ENCODE peak calls at places on chromosomes 5 and 9, in nine cellular contexts. N is colonic mucosa, C is GM10248, H is right lobe of liver, M is H9, P is progenitor cell of endocrine pancreas, G is nephron progenitor cell, X is glutamatergic neuron, R is astrocyte of the spinal cord. W is an unnamed sample.

GRCh38 chr5:154895606-154896561 is 37.5 kb downstream of the CNOT8 start:
- DNase-seq in N (no peak), C (no peak), H (no peak), M (no peak), P (no peak), G (no peak), X (no peak), R (no peak), W (no peak)

GRCh38 chr9:20209421-20210340 is 412.6 kb downstream of the MLLT3 start:
- DNase-seq in N (no peak), C (no peak), H (no peak), M (no peak), P (no peak), G (no peak), X (no peak), R (no peak), W (no peak)

GRCh38 chr9:28342815-28343338 is 769.6 kb upstream of the C9orf72 start:
- DNase-seq in N (no peak), C (no peak), H (no peak), M (no peak), P (no peak), G (no peak), X (no peak), R (no peak), W (no peak)

GRCh38 chr5:40654377-40655006 is 25.2 kb upstream of the PTGER4 start:
- DNase-seq in N (no peak), C (no peak), H (no peak), M (no peak), P (no peak), G (no peak), X (no peak), R (no peak), W (no peak)

GRCh38 chr9:36245906-36246305 is 12.3 kb downstream of the GNE start:
- DNase-seq in N (no peak), C (no peak), H (no peak), M (no peak), P (no peak), G (no peak), X (no peak), R (no peak), W (no peak)

GRCh38 chr9:29285818-29286217 is 1712.5 kb upstream of the C9orf72 start:
- DNase-seq in N (no peak), C (no peak), H (no peak), M (peak), P (no peak), G (no peak), X (no peak), R (peak), W (no peak)

GRCh38 chr9:131273791-131274673 is 2.3 kb downstream of the FAM78A start:
- DNase-seq in N (no peak), C (no peak), H (no peak), M (no peak), P (no peak), G (no peak), X (no peak), R (no peak), W (no peak)

GRCh38 chr9:78004478-78005229 is 27.0 kb downstream of the GNAQ start:
- DNase-seq in N (no peak), C (no peak), H (peak), M (no peak), P (no peak), G (no peak), X (no peak), R (no peak), W (no peak)

GRCh38 chr9:136947955-136948510 is 3.0 kb downstream of the C8G start:
- DNase-seq in N (peak), C (no peak), H (peak), M (peak), P (no peak), G (peak), X (peak), R (peak), W (no peak)

GRCh38 chr9:89674667-89675402 is 70.0 kb downstream of the GADD45G start:
- DNase-seq in N (peak), C (no peak), H (no peak), M (peak), P (peak), G (peak), X (peak), R (no peak), W (no peak)

GRCh38 chr9:136354592-136355085 is 8.9 kb downstream of the DNLZ start:
- DNase-seq in N (no peak), C (no peak), H (no peak), M (no peak), P (no peak), G (no peak), X (no peak), R (no peak), W (no peak)

GRCh38 chr9:98860871-98861293 is 53.4 kb downstream of the GALNT12 start:
- DNase-seq in N (peak), C (no peak), H (no peak), M (no peak), P (no peak), G (no peak), X (no peak), R (peak), W (no peak)

GRCh38 chr5:68285075-68285827 is 69.7 kb downstream of the PIK3R1 start:
- DNase-seq in N (no peak), C (peak), H (no peak), M (no peak), P (no peak), G (no peak), X (no peak), R (no peak), W (peak)

GRCh38 chr9:96500696-96501660 is 51.0 kb downstream of the HABP4 start:
- DNase-seq in N (no peak), C (no peak), H (no peak), M (no peak), P (no peak), G (no peak), X (no peak), R (peak), W (no peak)

GRCh38 chr9:3743901-3744413 is 218.2 kb upstream of the RFX3 start:
- DNase-seq in N (no peak), C (no peak), H (no peak), M (no peak), P (no peak), G (no peak), X (no peak), R (no peak), W (no peak)

GRCh38 chr9:87883990-87884389 is 1.3 kb downstream of the SPATA31E1 start:
- DNase-seq in N (peak), C (no peak), H (no peak), M (peak), P (no peak), G (peak), X (peak), R (no peak), W (no peak)

GRCh38 chr5:63687854-63688253 is 274.4 kb downstream of the HTR1A start:
- DNase-seq in N (no peak), C (no peak), H (no peak), M (no peak), P (no peak), G (no peak), X (no peak), R (no peak), W (no peak)

GRCh38 chr9:116421006-116421538 is 266.0 kb upstream of the TRIM32 start:
- DNase-seq in N (no peak), C (no peak), H (no peak), M (no peak), P (no peak), G (no peak), X (no peak), R (no peak), W (no peak)

GRCh38 chr9:127244609-127245601 is 19.7 kb upstream of the GARNL3 start:
- DNase-seq in N (peak), C (peak), H (peak), M (peak), P (peak), G (peak), X (peak), R (peak), W (peak)

GRCh38 chr9:4228606-4229005 is 71.3 kb downstream of the GLIS3 start:
- DNase-seq in N (peak), C (no peak), H (no peak), M (no peak), P (no peak), G (no peak), X (no peak), R (peak), W (no peak)

GRCh38 chr9:99050292-99050911 is 54.5 kb upstream of the TGFBR1 start:
- DNase-seq in N (no peak), C (no peak), H (no peak), M (no peak), P (no peak), G (no peak), X (no peak), R (peak), W (no peak)

GRCh38 chr5:161085081-161085480 is 233.1 kb upstream of the ATP10B start:
- DNase-seq in N (no peak), C (no peak), H (no peak), M (no peak), P (no peak), G (no peak), X (no peak), R (no peak), W (no peak)

GRCh38 chr5:57494104-57495098 is 11.8 kb upstream of the ACTBL2 start:
- DNase-seq in N (peak), C (no peak), H (peak), M (no peak), P (no peak), G (no peak), X (no peak), R (peak), W (no peak)

GRCh38 chr9:91255327-91255726 is 106.4 kb downstream of the AUH start:
- DNase-seq in N (no peak), C (no peak), H (no peak), M (no peak), P (no peak), G (no peak), X (no peak), R (peak), W (no peak)

GRCh38 chr9:84343111-84343521 is 2.6 kb upstream of the SLC28A3 start:
- DNase-seq in N (no peak), C (no peak), H (no peak), M (no peak), P (no peak), G (no peak), X (no peak), R (peak), W (no peak)

GRCh38 chr5:132915681-132916080 is 42.2 kb downstream of the LEAP2 start:
- DNase-seq in N (no peak), C (no peak), H (no peak), M (no peak), P (no peak), G (no peak), X (no peak), R (no peak), W (no peak)

GRCh38 chr5:10590226-10591047 is 26.6 kb downstream of the ANKRD33B start:
- DNase-seq in N (no peak), C (no peak), H (no peak), M (peak), P (no peak), G (no peak), X (no peak), R (peak), W (no peak)

GRCh38 chr9:136204838-136205706 is at the start of gene LHX3:
- DNase-seq in N (no peak), C (peak), H (no peak), M (peak), P (peak), G (peak), X (no peak), R (no peak), W (peak)

GRCh38 chr5:5521029-5521428 is 98.6 kb downstream of the ICE1 start:
- DNase-seq in N (no peak), C (no peak), H (no peak), M (peak), P (no peak), G (no peak), X (no peak), R (no peak), W (no peak)

GRCh38 chr9:104835163-104835562 is 71.2 kb downstream of the NIPSNAP3B start:
- DNase-seq in N (no peak), C (no peak), H (no peak), M (no peak), P (no peak), G (no peak), X (no peak), R (no peak), W (no peak)

GRCh38 chr9:91395553-91396470 is 27.8 kb downstream of the NFIL3 start:
- DNase-seq in N (no peak), C (peak), H (no peak), M (no peak), P (no peak), G (no peak), X (no peak), R (peak), W (peak)

GRCh38 chr9:94772654-94773303 is 46.3 kb downstream of the AOPEP start:
- DNase-seq in N (no peak), C (no peak), H (no peak), M (no peak), P (no peak), G (no peak), X (no peak), R (peak), W (no peak)

GRCh38 chr9:128919409-128919808 is 1.4 kb upstream of the PHYHD1 start:
- DNase-seq in N (no peak), C (no peak), H (peak), M (no peak), P (no peak), G (no peak), X (no peak), R (no peak), W (no peak)

GRCh38 chr9:95494022-95494415 is 22.8 kb downstream of the PTCH1 start:
- DNase-seq in N (no peak), C (no peak), H (no peak), M (no peak), P (no peak), G (no peak), X (peak), R (no peak), W (no peak)

GRCh38 chr9:112771359-112772214 is 21.0 kb downstream of the SNX30 start:
- DNase-seq in N (no peak), C (no peak), H (no peak), M (no peak), P (no peak), G (no peak), X (no peak), R (no peak), W (peak)

GRCh38 chr9:14031015-14031414 is 282.9 kb downstream of the NFIB start:
- DNase-seq in N (no peak), C (no peak), H (no peak), M (peak), P (no peak), G (peak), X (no peak), R (peak), W (no peak)

GRCh38 chr5:54363669-54364068 is 53.3 kb upstream of the ARL15 start:
- DNase-seq in N (no peak), C (no peak), H (no peak), M (no peak), P (no peak), G (no peak), X (no peak), R (no peak), W (no peak)

GRCh38 chr9:133842174-133842573 is 104.0 kb upstream of the SARDH start:
- DNase-seq in N (peak), C (no peak), H (no peak), M (peak), P (no peak), G (peak), X (no peak), R (no peak), W (no peak)

DNA sequence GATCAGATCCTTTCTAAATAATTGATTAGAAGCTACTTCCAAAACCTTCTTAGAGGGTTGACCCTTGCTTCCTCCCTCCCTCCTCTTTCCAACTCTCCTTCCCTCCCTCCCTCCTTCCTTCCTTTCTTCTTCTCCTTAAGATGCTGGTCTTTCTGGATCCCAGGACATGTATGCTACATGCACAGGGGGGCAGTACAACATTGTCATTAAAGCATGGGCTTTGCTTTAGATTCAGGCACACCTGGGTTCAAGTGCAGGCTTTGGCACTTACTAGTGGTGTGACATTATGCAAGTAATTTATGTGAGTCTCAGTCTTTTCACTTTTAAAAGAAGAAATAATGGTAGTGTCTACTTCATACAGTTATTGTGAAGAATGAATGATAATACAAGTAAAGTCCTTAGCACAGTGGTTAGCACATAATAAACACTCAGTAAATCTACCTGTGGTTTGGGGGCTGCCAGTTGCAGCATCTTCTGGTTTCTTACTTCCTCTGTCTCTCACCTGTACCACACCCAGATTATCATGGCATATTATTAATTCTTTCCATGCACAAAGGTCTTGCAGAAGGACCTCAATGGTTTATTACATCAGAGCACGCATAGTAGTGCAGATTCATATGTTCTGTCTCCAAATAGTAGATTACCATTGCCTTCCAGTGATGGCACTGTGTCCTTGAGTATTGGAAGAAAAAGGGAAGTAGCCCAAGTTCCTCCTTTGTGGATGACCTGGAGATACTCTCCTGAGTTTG is 154.1 kb downstream of the ARHGAP26 start:
- DNase-seq in N (no peak), C (peak), H (no peak), M (no peak), P (no peak), G (no peak), X (no peak), R (peak), W (no peak)
- TF ChIP-seq CTCF in N (no peak), C (peak), H (peak), M (peak), P (no peak), G (no peak), X (no peak), R (peak), W (peak)

GRCh38 chr9:93096131-93096802 is at the start of gene CARD19:
- DNase-seq in N (peak), C (no peak), H (peak), M (no peak), P (peak), G (no peak), X (peak), R (peak), W (peak)
- TF ChIP-seq CTCF in N (no peak), C (no peak), H (no peak), M (no peak), P (peak), G (no peak), X (no peak), R (no peak), W (no peak)

GRCh38 chr9:16335788-16336580 is 534.5 kb downstream of the BNC2 start:
- DNase-seq in N (peak), C (no peak), H (peak), M (no peak), P (no peak), G (no peak), X (no peak), R (peak), W (no peak)

GRCh38 chr9:16333697-16334096 is 536.8 kb downstream of the BNC2 start:
- DNase-seq in N (no peak), C (no peak), H (no peak), M (no peak), P (no peak), G (no peak), X (no peak), R (no peak), W (no peak)

GRCh38 chr9:16336833-16337232 is 533.6 kb downstream of the BNC2 start:
- DNase-seq in N (no peak), C (no peak), H (no peak), M (no peak), P (no peak), G (no peak), X (no peak), R (peak), W (no peak)

GRCh38 chr9:16341176-16341575 is 529.3 kb downstream of the BNC2 start:
- DNase-seq in N (no peak), C (no peak), H (no peak), M (no peak), P (no peak), G (no peak), X (no peak), R (peak), W (no peak)

DNA sequence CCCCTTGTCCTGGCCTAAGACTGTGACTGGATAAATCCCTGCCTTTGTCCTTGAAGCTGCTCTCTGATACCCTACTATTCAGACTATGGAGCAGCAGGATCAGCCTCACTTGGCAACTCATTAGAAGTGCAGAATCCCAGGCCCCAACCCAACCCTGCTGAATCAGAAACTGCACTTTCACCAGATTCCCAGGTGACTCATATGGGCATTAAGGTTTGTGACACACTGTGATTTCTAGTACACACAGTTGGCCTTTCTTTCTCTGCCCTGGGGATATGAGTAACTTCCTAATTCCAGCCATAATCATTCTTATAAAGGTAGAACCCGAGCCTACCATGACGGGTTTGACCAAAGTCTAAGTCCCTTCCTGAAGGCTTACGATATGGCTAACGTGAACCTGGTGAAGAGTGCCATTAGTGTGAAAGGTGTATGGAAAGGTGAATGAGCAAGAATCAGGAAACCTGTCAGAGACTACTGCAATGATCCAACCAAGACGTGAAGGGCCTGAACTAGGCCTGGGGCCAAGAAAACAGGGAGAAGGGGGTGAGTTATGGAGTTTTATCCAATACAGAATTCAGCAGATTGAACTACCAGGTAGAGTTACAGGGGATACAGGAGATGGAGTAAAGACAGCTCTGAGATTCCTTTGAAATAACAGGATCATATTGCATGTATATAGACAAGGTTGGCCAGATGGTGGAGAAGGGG is 533.0 kb downstream of the BNC2 start:
- DNase-seq in N (no peak), C (no peak), H (peak), M (no peak), P (no peak), G (no peak), X (no peak), R (peak), W (no peak)
- TF ChIP-seq CTCF in N (no peak), C (no peak), H (no peak), M (no peak), P (no peak), G (no peak), X (no peak), R (no peak), W (no peak)

GRCh38 chr5:135724475-135725065 is 109.9 kb upstream of the SLC25A48 start:
- DNase-seq in N (no peak), C (no peak), H (no peak), M (no peak), P (no peak), G (no peak), X (no peak), R (no peak), W (no peak)

GRCh38 chr5:135729582-135729879 is 104.9 kb upstream of the SLC25A48 start:
- DNase-seq in N (no peak), C (no peak), H (no peak), M (no peak), P (no peak), G (no peak), X (no peak), R (no peak), W (no peak)
- TF ChIP-seq CTCF in N (peak), C (no peak), H (peak), M (peak), P (peak), G (peak), X (peak), R (peak), W (no peak)

W was measured in GM13977.